ENCODE peak calls at places on chromosomes 12 and 14, in six cellular contexts. One of them, this sample, is unnamed.

GRCh38 chr14:70999117-70999516 is 91.9 kb downstream of the PCNX1 start:
- DNase-seq in psoas muscle: no peak
- DNase-seq in K562: no peak
- DNase-seq in cardiac fibroblast: no peak
- DNase-seq in body of pancreas: no peak
- DNase-seq in thoracic aorta: no peak
- DNase-seq in this sample: no peak

GRCh38 chr12:49518914-49519573 is 19.8 kb upstream of the KCNH3 start:
- DNase-seq in psoas muscle: no peak
- DNase-seq in K562: no peak
- DNase-seq in cardiac fibroblast: peak
- DNase-seq in body of pancreas: no peak
- DNase-seq in thoracic aorta: no peak
- DNase-seq in this sample: peak

GRCh38 chr14:25836647-25837046 is 761.2 kb downstream of the NOVA1 start:
- DNase-seq in psoas muscle: no peak
- DNase-seq in K562: no peak
- DNase-seq in cardiac fibroblast: no peak
- DNase-seq in body of pancreas: no peak
- DNase-seq in thoracic aorta: no peak
- DNase-seq in this sample: no peak

GRCh38 chr12:131369094-131369845 is 341.6 kb upstream of the SFSWAP start:
- DNase-seq in psoas muscle: no peak
- DNase-seq in K562: no peak
- DNase-seq in cardiac fibroblast: no peak
- DNase-seq in body of pancreas: no peak
- DNase-seq in thoracic aorta: no peak
- DNase-seq in this sample: peak

GRCh38 chr12:95918194-95918993 is 24.0 kb downstream of the CCDC38 start:
- DNase-seq in psoas muscle: no peak
- DNase-seq in K562: peak
- DNase-seq in cardiac fibroblast: peak
- DNase-seq in body of pancreas: peak
- DNase-seq in thoracic aorta: no peak
- DNase-seq in this sample: peak

GRCh38 chr12:8018666-8019581 is 13.6 kb upstream of the FOXJ2 start:
- DNase-seq in psoas muscle: peak
- DNase-seq in K562: peak
- DNase-seq in cardiac fibroblast: no peak
- DNase-seq in body of pancreas: no peak
- DNase-seq in thoracic aorta: no peak
- DNase-seq in this sample: peak

GRCh38 chr14:90319634-90320541 is 11.9 kb downstream of the NRDE2 start:
- DNase-seq in psoas muscle: no peak
- DNase-seq in K562: no peak
- DNase-seq in cardiac fibroblast: no peak
- DNase-seq in body of pancreas: no peak
- DNase-seq in thoracic aorta: no peak
- DNase-seq in this sample: no peak

GRCh38 chr12:5503774-5504173 is 71.9 kb downstream of the NTF3 start:
- DNase-seq in psoas muscle: no peak
- DNase-seq in K562: no peak
- DNase-seq in cardiac fibroblast: no peak
- DNase-seq in body of pancreas: no peak
- DNase-seq in thoracic aorta: no peak
- DNase-seq in this sample: no peak

GRCh38 chr12:2495452-2496112 is 299.2 kb upstream of the FKBP4 start:
- DNase-seq in psoas muscle: no peak
- DNase-seq in K562: no peak
- DNase-seq in cardiac fibroblast: no peak
- DNase-seq in body of pancreas: no peak
- DNase-seq in thoracic aorta: no peak
- DNase-seq in this sample: no peak

GRCh38 chr12:54082402-54082892 is 28.8 kb downstream of the HOXC4 start:
- DNase-seq in psoas muscle: no peak
- DNase-seq in K562: peak
- DNase-seq in cardiac fibroblast: peak
- DNase-seq in body of pancreas: peak
- DNase-seq in thoracic aorta: no peak
- DNase-seq in this sample: peak

GRCh38 chr12:104370989-104371870 is 67.7 kb downstream of the EID3 start:
- DNase-seq in psoas muscle: no peak
- DNase-seq in K562: no peak
- DNase-seq in cardiac fibroblast: peak
- DNase-seq in body of pancreas: no peak
- DNase-seq in thoracic aorta: no peak
- DNase-seq in this sample: peak

GRCh38 chr12:94603434-94604068 is 46.8 kb downstream of the TMCC3 start:
- DNase-seq in psoas muscle: no peak
- DNase-seq in K562: peak
- DNase-seq in cardiac fibroblast: peak
- DNase-seq in body of pancreas: peak
- DNase-seq in thoracic aorta: no peak
- DNase-seq in this sample: no peak

GRCh38 chr12:40248585-40249297 is 23.9 kb downstream of the LRRK2 start:
- DNase-seq in psoas muscle: no peak
- DNase-seq in K562: no peak
- DNase-seq in cardiac fibroblast: no peak
- DNase-seq in body of pancreas: no peak
- DNase-seq in thoracic aorta: no peak
- DNase-seq in this sample: no peak

GRCh38 chr14:92105845-92106094 is 612 bp downstream of the ATXN3 start:
- DNase-seq in psoas muscle: peak
- DNase-seq in K562: no peak
- DNase-seq in cardiac fibroblast: peak
- DNase-seq in body of pancreas: peak
- DNase-seq in thoracic aorta: no peak
- DNase-seq in this sample: no peak

GRCh38 chr12:7868391-7868790 is 4.3 kb downstream of the SLC2A14 start:
- DNase-seq in psoas muscle: no peak
- DNase-seq in K562: no peak
- DNase-seq in cardiac fibroblast: no peak
- DNase-seq in body of pancreas: no peak
- DNase-seq in thoracic aorta: no peak
- DNase-seq in this sample: peak

GRCh38 chr14:39025810-39026627 is 77.0 kb downstream of the SEC23A start:
- DNase-seq in psoas muscle: no peak
- DNase-seq in K562: no peak
- DNase-seq in cardiac fibroblast: peak
- DNase-seq in body of pancreas: no peak
- DNase-seq in thoracic aorta: no peak
- DNase-seq in this sample: no peak

GRCh38 chr14:61355892-61356325 is 34.5 kb downstream of the PRKCH start:
- DNase-seq in psoas muscle: peak
- DNase-seq in K562: no peak
- DNase-seq in cardiac fibroblast: peak
- DNase-seq in body of pancreas: peak
- DNase-seq in thoracic aorta: no peak
- DNase-seq in this sample: no peak

GRCh38 chr12:59086124-59086523 is 165.8 kb upstream of the LRIG3 start:
- DNase-seq in psoas muscle: no peak
- DNase-seq in K562: no peak
- DNase-seq in cardiac fibroblast: no peak
- DNase-seq in body of pancreas: no peak
- DNase-seq in thoracic aorta: no peak
- DNase-seq in this sample: no peak

GRCh38 chr12:100716949-100717732 is 77.4 kb upstream of the ANO4 start:
- DNase-seq in psoas muscle: no peak
- DNase-seq in K562: no peak
- DNase-seq in cardiac fibroblast: peak
- DNase-seq in body of pancreas: no peak
- DNase-seq in thoracic aorta: no peak
- DNase-seq in this sample: peak

GRCh38 chr12:32151081-32151480 is 44.4 kb downstream of the BICD1 start:
- DNase-seq in psoas muscle: no peak
- DNase-seq in K562: no peak
- DNase-seq in cardiac fibroblast: no peak
- DNase-seq in body of pancreas: no peak
- DNase-seq in thoracic aorta: no peak
- DNase-seq in this sample: no peak

GRCh38 chr12:21613931-21614330 is 9.3 kb upstream of the GYS2 start:
- DNase-seq in psoas muscle: no peak
- DNase-seq in K562: no peak
- DNase-seq in cardiac fibroblast: peak
- DNase-seq in body of pancreas: no peak
- DNase-seq in thoracic aorta: no peak
- DNase-seq in this sample: no peak

GRCh38 chr12:74599932-74600331 is 62.3 kb downstream of the ATXN7L3B start:
- DNase-seq in psoas muscle: no peak
- DNase-seq in K562: no peak
- DNase-seq in cardiac fibroblast: no peak
- DNase-seq in body of pancreas: no peak
- DNase-seq in thoracic aorta: no peak
- DNase-seq in this sample: no peak

GRCh38 chr12:112013601-112014402 is 576 bp downstream of the ERP29 start:
- DNase-seq in psoas muscle: peak
- DNase-seq in K562: peak
- DNase-seq in cardiac fibroblast: peak
- DNase-seq in body of pancreas: peak
- DNase-seq in thoracic aorta: no peak
- DNase-seq in this sample: no peak

GRCh38 chr14:105890474-105891220 is 364.3 kb downstream of the TMEM121 start:
- DNase-seq in psoas muscle: peak
- DNase-seq in K562: peak
- DNase-seq in cardiac fibroblast: no peak
- DNase-seq in body of pancreas: peak
- DNase-seq in thoracic aorta: no peak
- DNase-seq in this sample: peak

GRCh38 chr12:27922591-27923139 is 49.9 kb downstream of the PTHLH start:
- DNase-seq in psoas muscle: no peak
- DNase-seq in K562: no peak
- DNase-seq in cardiac fibroblast: peak
- DNase-seq in body of pancreas: peak
- DNase-seq in thoracic aorta: peak
- DNase-seq in this sample: peak

GRCh38 chr12:64028541-64028940 is 184.0 kb downstream of the SRGAP1 start:
- DNase-seq in psoas muscle: no peak
- DNase-seq in K562: no peak
- DNase-seq in cardiac fibroblast: no peak
- DNase-seq in body of pancreas: no peak
- DNase-seq in thoracic aorta: no peak
- DNase-seq in this sample: no peak

GRCh38 chr12:21776242-21776641 is 1.7 kb upstream of the KCNJ8 start:
- DNase-seq in psoas muscle: no peak
- DNase-seq in K562: no peak
- DNase-seq in cardiac fibroblast: no peak
- DNase-seq in body of pancreas: no peak
- DNase-seq in thoracic aorta: no peak
- DNase-seq in this sample: no peak

GRCh38 chr12:76074701-76075336 is 9.7 kb downstream of the NAP1L1 start:
- DNase-seq in psoas muscle: no peak
- DNase-seq in K562: peak
- DNase-seq in cardiac fibroblast: no peak
- DNase-seq in body of pancreas: no peak
- DNase-seq in thoracic aorta: no peak
- DNase-seq in this sample: peak

GRCh38 chr12:52836491-52837175 is 2.5 kb upstream of the KRT79 start:
- DNase-seq in psoas muscle: no peak
- DNase-seq in K562: no peak
- DNase-seq in cardiac fibroblast: no peak
- DNase-seq in body of pancreas: no peak
- DNase-seq in thoracic aorta: no peak
- DNase-seq in this sample: no peak

GRCh38 chr14:50647282-50647681 is 20.8 kb downstream of the SAV1 start:
- DNase-seq in psoas muscle: no peak
- DNase-seq in K562: no peak
- DNase-seq in cardiac fibroblast: no peak
- DNase-seq in body of pancreas: no peak
- DNase-seq in thoracic aorta: no peak
- DNase-seq in this sample: no peak

GRCh38 chr12:82055391-82055790 is 296.2 kb upstream of the PPFIA2 start:
- DNase-seq in psoas muscle: no peak
- DNase-seq in K562: no peak
- DNase-seq in cardiac fibroblast: no peak
- DNase-seq in body of pancreas: no peak
- DNase-seq in thoracic aorta: no peak
- DNase-seq in this sample: no peak

DNA sequence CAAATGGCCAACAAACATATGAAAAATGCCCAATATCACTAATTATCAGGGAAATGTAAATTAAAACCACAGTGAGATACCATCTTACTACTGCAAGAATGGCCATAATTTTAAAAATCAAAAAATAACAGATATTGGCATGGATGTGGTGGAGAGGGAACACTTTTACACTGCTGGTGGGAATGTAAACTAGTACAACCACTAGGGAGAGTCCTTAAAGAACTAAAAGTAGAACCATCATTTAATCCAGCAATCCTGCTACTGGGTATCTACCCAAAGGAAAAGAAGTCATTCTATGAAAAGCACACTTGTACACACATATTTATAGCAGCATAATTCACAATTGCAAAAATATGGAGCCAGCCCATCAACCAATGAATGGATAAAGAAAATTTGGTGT is 459.7 kb downstream of the GXYLT1 start:
- DNase-seq in psoas muscle: no peak
- DNase-seq in K562: no peak
- DNase-seq in cardiac fibroblast: no peak
- DNase-seq in body of pancreas: no peak
- DNase-seq in thoracic aorta: no peak
- DNase-seq in this sample: no peak
- TF ChIP-seq CTCF in psoas muscle: no peak
- TF ChIP-seq CTCF in K562: no peak
- TF ChIP-seq CTCF in cardiac fibroblast: no peak
- TF ChIP-seq CTCF in body of pancreas: peak
- TF ChIP-seq CTCF in thoracic aorta: peak
- TF ChIP-seq CTCF in this sample: no peak

DNA sequence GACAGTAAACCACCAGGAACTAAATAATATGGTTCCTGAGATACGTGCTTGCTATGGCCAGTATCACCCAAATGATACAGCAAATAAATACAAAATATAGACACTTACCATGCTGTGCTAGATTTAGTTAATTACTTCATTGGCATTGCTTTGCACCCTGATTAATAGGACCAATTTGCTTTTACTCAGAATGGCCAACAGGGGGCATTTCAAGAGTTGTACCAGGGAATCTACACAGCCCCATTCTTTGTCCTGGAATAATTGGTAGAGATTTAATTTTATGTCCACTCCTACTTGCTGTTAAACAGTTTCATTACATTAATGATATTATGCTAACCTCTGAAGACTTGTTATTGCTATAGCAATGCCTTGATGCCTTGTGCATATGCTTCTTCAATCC is 280.8 kb downstream of the RERGL start:
- DNase-seq in psoas muscle: no peak
- DNase-seq in K562: no peak
- DNase-seq in cardiac fibroblast: no peak
- DNase-seq in body of pancreas: no peak
- DNase-seq in thoracic aorta: no peak
- DNase-seq in this sample: no peak
- TF ChIP-seq CTCF in psoas muscle: no peak
- TF ChIP-seq CTCF in K562: no peak
- TF ChIP-seq CTCF in cardiac fibroblast: no peak
- TF ChIP-seq CTCF in body of pancreas: no peak
- TF ChIP-seq CTCF in thoracic aorta: no peak
- TF ChIP-seq CTCF in this sample: no peak

GRCh38 chr12:113158439-113159203 is 9.1 kb downstream of the CFAP73 start:
- DNase-seq in psoas muscle: no peak
- DNase-seq in K562: no peak
- DNase-seq in cardiac fibroblast: no peak
- DNase-seq in body of pancreas: no peak
- DNase-seq in thoracic aorta: no peak
- DNase-seq in this sample: peak
- TF ChIP-seq CTCF in psoas muscle: no peak
- TF ChIP-seq CTCF in K562: no peak
- TF ChIP-seq CTCF in cardiac fibroblast: no peak
- TF ChIP-seq CTCF in body of pancreas: no peak
- TF ChIP-seq CTCF in thoracic aorta: no peak
- TF ChIP-seq CTCF in this sample: no peak

GRCh38 chr14:68380304-68380840 is 412.5 kb downstream of the ZFP36L1 start:
- DNase-seq in psoas muscle: no peak
- DNase-seq in K562: no peak
- DNase-seq in cardiac fibroblast: no peak
- DNase-seq in body of pancreas: no peak
- DNase-seq in thoracic aorta: no peak
- DNase-seq in this sample: peak
- TF ChIP-seq CTCF in psoas muscle: no peak
- TF ChIP-seq CTCF in K562: no peak
- TF ChIP-seq CTCF in cardiac fibroblast: no peak
- TF ChIP-seq CTCF in body of pancreas: no peak
- TF ChIP-seq CTCF in thoracic aorta: no peak
- TF ChIP-seq CTCF in this sample: no peak

This sample was measured in osteoblast.